ENCODE peak calls at places on chromosomes 6 and 20, in seven cellular contexts. Z is NCI-H748 treated with DMSO at 0.1 percent for 48 hours; C is DMS53; I is stimulated activated CD4-positive, alpha-beta T cell treated with anti-CD3 and anti-CD28 coated beads, Interleukin-4, amount 100 ng/mL, for 4 hours; D is mesenchymal stem cell; H is AG20443; X is nephron progenitor cell. V is an unnamed sample.

GRCh38 chr20:59776626-59777320 is 156.7 kb downstream of the SYCP2 start:
- DNase-seq in H (no peak), C (no peak), Z (no peak), D (no peak), X (no peak), I (no peak), V (no peak)

GRCh38 chr20:60262967-60263603 is 304.9 kb downstream of the CDH26 start:
- DNase-seq in H (no peak), I (peak), Z (peak), X (peak), D (no peak), C (peak), V (no peak)

GRCh38 chr20:53713328-53714056 is 119.9 kb upstream of the ZNF217 start:
- DNase-seq in Z (no peak), I (no peak), D (no peak), H (no peak), X (no peak), C (no peak), V (no peak)

GRCh38 chr6:37182736-37183590 is 13.0 kb downstream of the PIM1 start:
- DNase-seq in X (no peak), Z (no peak), D (no peak), I (no peak), H (no peak), C (no peak), V (no peak)

GRCh38 chr6:142802124-142802523 is 142.9 kb downstream of the HIVEP2 start:
- DNase-seq in D (peak), C (peak), Z (no peak), H (peak), I (no peak), X (no peak), V (peak)

GRCh38 chr6:85680388-85680787 is 37.7 kb upstream of the SYNCRIP start:
- DNase-seq in D (peak), X (no peak), C (peak), H (no peak), Z (no peak), I (no peak), V (no peak)

GRCh38 chr6:163147988-163148387 is 266.5 kb upstream of the QKI start:
- DNase-seq in X (no peak), D (no peak), C (no peak), Z (no peak), H (no peak), I (no peak), V (no peak)

GRCh38 chr6:158057213-158057987 is 75.7 kb downstream of the SYNJ2 start:
- DNase-seq in C (no peak), D (peak), H (peak), X (no peak), I (no peak), Z (no peak), V (peak)

GRCh38 chr6:141753180-141753579 is 379.5 kb upstream of the GJE1 start:
- DNase-seq in D (no peak), C (no peak), H (no peak), Z (no peak), I (no peak), X (no peak), V (no peak)

GRCh38 chr6:68634503-68635411 is at the start of gene ADGRB3:
- DNase-seq in C (peak), H (peak), D (peak), Z (peak), I (peak), X (peak), V (peak)

GRCh38 chr20:49549806-49550551 is 18.0 kb downstream of the PTGIS start:
- DNase-seq in C (no peak), X (no peak), Z (no peak), D (no peak), H (no peak), I (no peak), V (no peak)

GRCh38 chr6:77463881-77464867 is 883 bp upstream of the HTR1B start:
- DNase-seq in H (peak), C (peak), D (peak), X (peak), I (no peak), Z (peak), V (no peak)

GRCh38 chr6:111993342-111993741 is 60.6 kb upstream of the CCN6 start:
- DNase-seq in D (no peak), X (no peak), I (no peak), H (no peak), C (no peak), Z (peak), V (no peak)

GRCh38 chr6:34981951-34982350 is 92.9 kb downstream of the ANKS1A start:
- DNase-seq in D (peak), I (no peak), C (no peak), X (no peak), Z (no peak), H (peak), V (no peak)

GRCh38 chr6:135434095-135434494 is 63.4 kb downstream of the AHI1 start:
- DNase-seq in Z (no peak), C (no peak), X (no peak), H (no peak), I (no peak), D (no peak), V (no peak)

V was measured in epithelial cell of prostate.